ENCODE peak calls at places on chromosomes 16 and 17, in nine cellular contexts. One of them, this sample, is unnamed.

GRCh38 chr17:2174471-2175293 is 119.8 kb downstream of the HIC1 start:
- DNase-seq in NCI-H510A: peak; percentile 49
- DNase-seq in HS-5: no peak
- DNase-seq in OCI-M1: no peak
- DNase-seq in astrocyte of the hippocampus: peak; percentile 86
- DNase-seq in activated CD4-positive, alpha-beta memory T cell treated with anti-CD3 and anti-CD28 coated beads for 36 hours: no peak
- DNase-seq in hypothalamus: no peak
- DNase-seq in endodermal cell: no peak
- DNase-seq in adipocyte: peak; percentile 87
- DNase-seq in this sample: no peak

GRCh38 chr16:66359811-66360608 is 6.5 kb upstream of the CDH5 start:
- DNase-seq in OCI-M1: no peak
- DNase-seq in hypothalamus: no peak
- DNase-seq in NCI-H510A: no peak
- DNase-seq in adipocyte: no peak
- DNase-seq in HS-5: no peak
- DNase-seq in astrocyte of the hippocampus: no peak
- DNase-seq in activated CD4-positive, alpha-beta memory T cell treated with anti-CD3 and anti-CD28 coated beads for 36 hours: no peak
- DNase-seq in endodermal cell: no peak
- DNase-seq in this sample: no peak

GRCh38 chr17:56754523-56755208 is 79.1 kb downstream of the C17orf67 start:
- DNase-seq in endodermal cell: peak; percentile 71
- DNase-seq in NCI-H510A: no peak
- DNase-seq in adipocyte: peak; percentile 34
- DNase-seq in activated CD4-positive, alpha-beta memory T cell treated with anti-CD3 and anti-CD28 coated beads for 36 hours: no peak
- DNase-seq in hypothalamus: no peak
- DNase-seq in astrocyte of the hippocampus: peak; percentile 42
- DNase-seq in HS-5: no peak
- DNase-seq in OCI-M1: peak; percentile 36
- DNase-seq in this sample: no peak

GRCh38 chr17:49749730-49750129 is 14.2 kb downstream of the FAM117A start:
- DNase-seq in HS-5: no peak
- DNase-seq in astrocyte of the hippocampus: no peak
- DNase-seq in NCI-H510A: no peak
- DNase-seq in adipocyte: no peak
- DNase-seq in activated CD4-positive, alpha-beta memory T cell treated with anti-CD3 and anti-CD28 coated beads for 36 hours: no peak
- DNase-seq in OCI-M1: no peak
- DNase-seq in hypothalamus: no peak
- DNase-seq in endodermal cell: no peak
- DNase-seq in this sample: no peak

GRCh38 chr16:26963109-26963508 is 103.6 kb upstream of the C16orf82 start:
- DNase-seq in OCI-M1: peak; percentile 29
- DNase-seq in astrocyte of the hippocampus: no peak
- DNase-seq in hypothalamus: no peak
- DNase-seq in activated CD4-positive, alpha-beta memory T cell treated with anti-CD3 and anti-CD28 coated beads for 36 hours: peak; percentile 42
- DNase-seq in adipocyte: no peak
- DNase-seq in endodermal cell: peak; percentile 88
- DNase-seq in NCI-H510A: no peak
- DNase-seq in HS-5: no peak
- DNase-seq in this sample: no peak

GRCh38 chr17:66807182-66807581 is 27.7 kb upstream of the CACNG5 start:
- DNase-seq in adipocyte: no peak
- DNase-seq in OCI-M1: no peak
- DNase-seq in endodermal cell: no peak
- DNase-seq in activated CD4-positive, alpha-beta memory T cell treated with anti-CD3 and anti-CD28 coated beads for 36 hours: no peak
- DNase-seq in astrocyte of the hippocampus: no peak
- DNase-seq in HS-5: no peak
- DNase-seq in NCI-H510A: peak; percentile 22
- DNase-seq in hypothalamus: no peak
- DNase-seq in this sample: no peak

GRCh38 chr16:29256501-29256981 is 150.0 kb downstream of the NPIPB11 start:
- DNase-seq in HS-5: no peak
- DNase-seq in NCI-H510A: no peak
- DNase-seq in activated CD4-positive, alpha-beta memory T cell treated with anti-CD3 and anti-CD28 coated beads for 36 hours: no peak
- DNase-seq in astrocyte of the hippocampus: no peak
- DNase-seq in hypothalamus: no peak
- DNase-seq in OCI-M1: no peak
- DNase-seq in endodermal cell: no peak
- DNase-seq in adipocyte: no peak
- DNase-seq in this sample: no peak

GRCh38 chr17:73494096-73494954 is 149.9 kb downstream of the SDK2 start:
- DNase-seq in astrocyte of the hippocampus: no peak
- DNase-seq in adipocyte: no peak
- DNase-seq in activated CD4-positive, alpha-beta memory T cell treated with anti-CD3 and anti-CD28 coated beads for 36 hours: no peak
- DNase-seq in OCI-M1: no peak
- DNase-seq in HS-5: no peak
- DNase-seq in endodermal cell: no peak
- DNase-seq in hypothalamus: no peak
- DNase-seq in NCI-H510A: no peak
- DNase-seq in this sample: no peak

GRCh38 chr16:81570189-81570846 is 125.7 kb downstream of the CMIP start:
- DNase-seq in HS-5: no peak
- DNase-seq in astrocyte of the hippocampus: no peak
- DNase-seq in NCI-H510A: no peak
- DNase-seq in hypothalamus: no peak
- DNase-seq in OCI-M1: no peak
- DNase-seq in endodermal cell: no peak
- DNase-seq in adipocyte: no peak
- DNase-seq in activated CD4-positive, alpha-beta memory T cell treated with anti-CD3 and anti-CD28 coated beads for 36 hours: no peak
- DNase-seq in this sample: no peak

GRCh38 chr16:69180011-69180338 is 7.0 kb upstream of the SNTB2 start:
- DNase-seq in OCI-M1: no peak
- DNase-seq in activated CD4-positive, alpha-beta memory T cell treated with anti-CD3 and anti-CD28 coated beads for 36 hours: no peak
- DNase-seq in HS-5: no peak
- DNase-seq in hypothalamus: no peak
- DNase-seq in adipocyte: no peak
- DNase-seq in astrocyte of the hippocampus: no peak
- DNase-seq in NCI-H510A: no peak
- DNase-seq in endodermal cell: no peak
- DNase-seq in this sample: no peak

GRCh38 chr17:49249292-49249794 is 18.8 kb upstream of the PHOSPHO1 start:
- DNase-seq in NCI-H510A: no peak
- DNase-seq in astrocyte of the hippocampus: peak; percentile 77
- DNase-seq in hypothalamus: no peak
- DNase-seq in activated CD4-positive, alpha-beta memory T cell treated with anti-CD3 and anti-CD28 coated beads for 36 hours: no peak
- DNase-seq in OCI-M1: peak; percentile 56
- DNase-seq in endodermal cell: no peak
- DNase-seq in adipocyte: peak; percentile 54
- DNase-seq in HS-5: no peak
- DNase-seq in this sample: no peak

GRCh38 chr16:78118469-78119025 is 19.1 kb downstream of the WWOX start:
- DNase-seq in OCI-M1: no peak
- DNase-seq in astrocyte of the hippocampus: no peak
- DNase-seq in activated CD4-positive, alpha-beta memory T cell treated with anti-CD3 and anti-CD28 coated beads for 36 hours: no peak
- DNase-seq in adipocyte: no peak
- DNase-seq in HS-5: no peak
- DNase-seq in hypothalamus: no peak
- DNase-seq in endodermal cell: no peak
- DNase-seq in NCI-H510A: no peak
- DNase-seq in this sample: no peak